ENCODE peak calls at places on chromosome 7, in four cellular contexts. L, Y, A and M are unnamed samples.

GRCh38 chr7:93551063-93551895 is 23.2 kb downstream of the CALCR start:
- DNase-seq in L (peak; percentile 27), Y (peak; percentile 49), A (peak; percentile 70), M (peak; percentile 84)

GRCh38 chr7:139109188-139109982 is at the start of gene ZC3HAV1:
- DNase-seq in L (peak; percentile 74), Y (peak; percentile 50), A (peak; percentile 95), M (peak; percentile 93)

GRCh38 chr7:130935564-130936157 is 201.7 kb upstream of the KLF14 start:
- DNase-seq in L (no peak), Y (no peak), A (no peak), M (no peak)

GRCh38 chr7:124671976-124672375 is 93.6 kb downstream of the GPR37 start:
- DNase-seq in L (no peak), Y (no peak), A (no peak), M (no peak)

GRCh38 chr7:24290004-24290641 is 6.1 kb downstream of the NPY start:
- DNase-seq in L (peak; percentile 22), Y (peak; percentile 76), A (peak; percentile 58), M (peak; percentile 32)

GRCh38 chr7:38905026-38905759 is 3.8 kb downstream of the VPS41 start:
- DNase-seq in L (no peak), Y (no peak), A (no peak), M (peak; percentile 37)

GRCh38 chr7:234041-234711 is 41.8 kb downstream of the FAM20C start:
- DNase-seq in L (no peak), Y (no peak), A (peak; percentile 23), M (no peak)

GRCh38 chr7:32500922-32501341 is 5.6 kb downstream of the AVL9 start:
- DNase-seq in L (peak; percentile 72), Y (no peak), A (peak; percentile 76), M (peak; percentile 53)

GRCh38 chr7:25732771-25733217 is 419.2 kb upstream of the NFE2L3 start:
- DNase-seq in L (no peak), Y (no peak), A (no peak), M (no peak)

GRCh38 chr7:58086871-58087535 is 637.0 kb downstream of the ZNF716 start:
- DNase-seq in L (no peak), Y (no peak), A (no peak), M (no peak)

GRCh38 chr7:135659159-135659837 is 3.0 kb upstream of the STMP1 start:
- DNase-seq in L (no peak), Y (no peak), A (no peak), M (no peak)

GRCh38 chr7:83166-83840 is 109.1 kb upstream of the FAM20C start:
- DNase-seq in L (no peak), Y (no peak), A (no peak), M (no peak)

GRCh38 chr7:84194484-84195260 is at the start of gene SEMA3A:
- DNase-seq in L (peak; percentile 92), Y (peak; percentile 48), A (peak; percentile 91), M (peak; percentile 70)

GRCh38 chr7:103009466-103010219 is 65.0 kb downstream of the FBXL13 start:
- DNase-seq in L (no peak), Y (no peak), A (no peak), M (no peak)

GRCh38 chr7:6422095-6422494 is 25.7 kb downstream of the DAGLB start:
- DNase-seq in L (no peak), Y (no peak), A (no peak), M (no peak)

GRCh38 chr7:50613473-50613872 is 48.3 kb upstream of the DDC start:
- DNase-seq in L (no peak), Y (no peak), A (no peak), M (no peak)

GRCh38 chr7:44195901-44196300 is 4.9 kb upstream of the YKT6 start:
- DNase-seq in L (no peak), Y (no peak), A (no peak), M (no peak)

GRCh38 chr7:76053461-76053860 is 5.6 kb downstream of the MDH2 start:
- DNase-seq in L (no peak), Y (no peak), A (no peak), M (no peak)

GRCh38 chr7:93249749-93250148 is 17.6 kb downstream of the VPS50 start:
- DNase-seq in L (peak; percentile 43), Y (no peak), A (no peak), M (peak; percentile 12)

GRCh38 chr7:214410-215212 is 22.2 kb downstream of the FAM20C start:
- DNase-seq in L (peak; percentile 85), Y (peak; percentile 18), A (peak; percentile 37), M (peak; percentile 38)

GRCh38 chr7:54679414-54679813 is 79.6 kb downstream of the SEC61G start:
- DNase-seq in L (no peak), Y (no peak), A (no peak), M (no peak)

GRCh38 chr7:123004931-123005330 is 9.4 kb upstream of the TAS2R16 start:
- DNase-seq in L (peak; percentile 49), Y (no peak), A (no peak), M (peak; percentile 3)

GRCh38 chr7:35755711-35756110 is 45.1 kb upstream of the SEPTIN7 start:
- DNase-seq in L (no peak), Y (no peak), A (no peak), M (no peak)

GRCh38 chr7:129862672-129863071 is 90.1 kb downstream of the UBE2H start:
- DNase-seq in L (no peak), Y (no peak), A (no peak), M (no peak)

GRCh38 chr7:131284702-131285419 is 42.8 kb upstream of the MKLN1 start:
- DNase-seq in L (peak; percentile 15), Y (no peak), A (no peak), M (peak; percentile 39)

GRCh38 chr7:30146127-30146612 is 11.4 kb downstream of the MTURN start:
- DNase-seq in L (no peak), Y (no peak), A (no peak), M (no peak)

GRCh38 chr7:127066974-127067373 is 185.8 kb downstream of the GRM8 start:
- DNase-seq in L (no peak), Y (no peak), A (no peak), M (no peak)

GRCh38 chr7:65968256-65969185 is 13.5 kb downstream of the GUSB start:
- DNase-seq in L (no peak), Y (no peak), A (no peak), M (no peak)

GRCh38 chr7:132065193-132065972 is 509.0 kb upstream of the PODXL start:
- DNase-seq in L (peak; percentile 97), Y (peak; percentile 39), A (peak; percentile 94), M (peak; percentile 96)

GRCh38 chr7:94350729-94351128 is 44.0 kb upstream of the COL1A2 start:
- DNase-seq in L (no peak), Y (no peak), A (no peak), M (no peak)

GRCh38 chr7:123410273-123410928 is 124.0 kb downstream of the IQUB start:
- DNase-seq in L (peak; percentile 59), Y (no peak), A (peak; percentile 74), M (peak; percentile 21)

GRCh38 chr7:28984631-28985030 is 26.5 kb upstream of the TRIL start:
- DNase-seq in L (peak; percentile 87), Y (no peak), A (peak; percentile 91), M (peak; percentile 93)

GRCh38 chr7:96737545-96738050 is 28.0 kb upstream of the SEM1 start:
- DNase-seq in L (no peak), Y (no peak), A (no peak), M (no peak)

GRCh38 chr7:136687693-136688322 is 180.6 kb upstream of the CHRM2 start:
- DNase-seq in L (peak; percentile 3), Y (no peak), A (peak; percentile 40), M (peak; percentile 64)

GRCh38 chr7:114823290-114823689 is 98.6 kb upstream of the MDFIC start:
- DNase-seq in L (peak; percentile 23), Y (no peak), A (peak; percentile 44), M (no peak)

GRCh38 chr7:103538964-103539709 is 93.1 kb upstream of the SLC26A5 start:
- DNase-seq in L (no peak), Y (no peak), A (no peak), M (no peak)

GRCh38 chr7:127833641-127834040 is 181.6 kb downstream of the SND1 start:
- DNase-seq in L (no peak), Y (no peak), A (peak; percentile 65), M (peak; percentile 88)

GRCh38 chr7:155819186-155819585 is 6.9 kb upstream of the SHH start:
- DNase-seq in L (no peak), Y (no peak), A (no peak), M (no peak)

GRCh38 chr7:155818820-155819168 is 6.5 kb upstream of the SHH start:
- DNase-seq in L (no peak), Y (no peak), A (no peak), M (no peak)

GRCh38 chr7:155820246-155820645 is 8.0 kb upstream of the SHH start:
- DNase-seq in L (no peak), Y (no peak), A (no peak), M (no peak)

GRCh38 chr7:155816996-155817395 is 4.7 kb upstream of the SHH start:
- DNase-seq in L (no peak), Y (no peak), A (no peak), M (no peak)

GRCh38 chr7:155818154-155818819 is 6.0 kb upstream of the SHH start:
- DNase-seq in L (no peak), Y (no peak), A (no peak), M (no peak)
- H3K9ac ChIP-seq in L (no peak overlapping the region), Y (no peak overlapping the region), A (no peak overlapping the region), M (no peak overlapping the region)

DNA sequence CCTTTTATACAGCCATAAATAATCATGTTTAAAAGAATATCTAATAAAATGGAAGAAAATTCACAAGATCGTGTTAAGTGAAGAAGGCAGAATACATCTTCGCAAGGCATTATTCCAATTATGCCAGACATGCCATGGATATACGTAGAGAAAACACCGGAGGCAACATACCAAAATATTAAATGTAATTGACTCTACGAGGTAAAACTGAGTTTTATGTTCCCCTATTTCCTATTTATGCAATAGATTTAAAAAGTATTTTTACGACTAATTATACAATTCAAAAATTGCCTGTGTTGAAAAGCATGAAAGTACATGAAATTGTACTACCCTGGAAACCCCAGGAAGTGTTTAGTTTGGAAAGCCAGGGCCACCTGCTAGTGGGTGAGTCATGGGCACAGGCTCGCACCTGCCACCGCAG is 935 bp upstream of the REPIN1 start:
- DNase-seq in L (peak; percentile 36), Y (no peak), A (no peak), M (no peak)
- H3K4me1 ChIP-seq in L (peaks cover 29% of the 10 kb centered on the region), Y (peaks cover 13% of the 10 kb centered on the region), A (peaks cover 10% of the 10 kb centered on the region), M (peaks cover 23% of the 10 kb centered on the region)

GRCh38 chr7:150919160-150919559 is 59.0 kb downstream of the KCNH2 start:
- DNase-seq in L (no peak), Y (no peak), A (no peak), M (no peak)
- H3K27me3 ChIP-seq in L (peaks cover 6% of the 10 kb centered on the region), Y (peaks cover 31% of the 10 kb centered on the region), A (no peaks in the 10 kb centered on the region), M (peaks cover 67% of the 10 kb centered on the region)

GRCh38 chr7:15446722-15447121 is 115.1 kb downstream of the AGMO start:
- DNase-seq in L (no peak), Y (no peak), A (no peak), M (no peak)

GRCh38 chr7:15446280-15446679 is 115.5 kb downstream of the AGMO start:
- DNase-seq in L (no peak), Y (no peak), A (no peak), M (peak; percentile 86)

GRCh38 chr7:15439853-15440252 is 122.0 kb downstream of the AGMO start:
- DNase-seq in L (no peak), Y (no peak), A (no peak), M (no peak)

GRCh38 chr7:15440482-15440881 is 121.3 kb downstream of the AGMO start:
- DNase-seq in L (no peak), Y (no peak), A (no peak), M (no peak)

DNA sequence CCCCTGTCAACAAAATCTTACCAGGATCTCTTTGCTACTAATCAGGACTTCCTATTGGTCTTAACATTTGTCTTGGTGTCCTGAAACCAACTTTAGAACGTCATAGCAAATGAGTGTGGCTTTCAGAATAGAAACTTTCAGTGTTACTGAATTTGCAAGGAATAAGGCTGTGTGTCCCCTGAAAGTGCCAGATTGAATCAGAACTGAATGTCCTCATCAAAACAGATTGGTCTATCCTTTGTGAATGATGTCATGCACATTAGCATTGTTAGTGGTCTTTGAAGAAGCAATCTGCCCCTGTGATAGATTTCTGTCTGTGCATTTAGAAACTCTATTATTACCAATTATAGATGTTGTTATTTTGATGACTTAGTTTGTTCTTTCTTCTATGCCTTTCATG is 119.9 kb downstream of the AGMO start:
- DNase-seq in L (no peak), Y (no peak), A (no peak), M (no peak)
- H3K9ac ChIP-seq in L (no peak overlapping the region), Y (no peak overlapping the region), A (no peak overlapping the region), M (no peak overlapping the region)